ENCODE peak calls at places on chromosomes 12 and 14, in eight cellular contexts. S is IMR-90, X is H1, G is Peyer's patch, Z is tibial artery, T is psoas muscle, U is GM23338, C is OCI-LY7. V is an unnamed sample. For H3K4me1, the result is how much of the 10 kb centered on the place peaks cover.

GRCh38 chr14:104441275-104442106 is 138.1 kb upstream of the C14orf180 start:
- DNase-seq in Z (peak), T (no peak), S (no peak), U (no peak), C (no peak), X (no peak), G (no peak), V (no peak)

GRCh38 chr14:23610815-23611289 is 25.3 kb upstream of the DHRS2 start:
- DNase-seq in T (no peak), U (no peak), X (no peak), S (no peak), C (no peak), G (no peak), Z (no peak), V (no peak)

GRCh38 chr14:38210587-38211257 is 3.0 kb downstream of the SSTR1 start:
- DNase-seq in G (no peak), U (peak), Z (no peak), T (peak), C (no peak), X (no peak), S (peak), V (peak)

GRCh38 chr12:122350444-122350843 is 72.0 kb downstream of the CLIP1 start:
- DNase-seq in T (peak), Z (peak), U (no peak), G (no peak), X (no peak), S (peak), C (no peak), V (no peak)

GRCh38 chr12:3973269-3973884 is 100.2 kb upstream of the PARP11 start:
- DNase-seq in U (no peak), C (no peak), S (no peak), Z (no peak), T (no peak), X (no peak), G (no peak), V (no peak)

GRCh38 chr12:3748620-3749019 is 4.3 kb downstream of the CRACR2A start:
- DNase-seq in T (no peak), U (no peak), S (no peak), G (no peak), Z (no peak), X (no peak), C (no peak), V (no peak)

GRCh38 chr14:99261916-99262787 is 9.8 kb downstream of the BCL11B start:
- DNase-seq in T (no peak), C (no peak), S (no peak), G (no peak), X (no peak), U (peak), Z (peak), V (no peak)

GRCh38 chr14:98200621-98201020 is 1071.4 kb downstream of the BCL11B start:
- DNase-seq in X (no peak), Z (no peak), C (no peak), G (no peak), T (no peak), U (no peak), S (no peak), V (no peak)

GRCh38 chr12:100368066-100368465 is 11.2 kb downstream of the SLC17A8 start:
- DNase-seq in Z (no peak), U (no peak), S (no peak), T (no peak), C (no peak), X (no peak), G (no peak), V (no peak)

DNA sequence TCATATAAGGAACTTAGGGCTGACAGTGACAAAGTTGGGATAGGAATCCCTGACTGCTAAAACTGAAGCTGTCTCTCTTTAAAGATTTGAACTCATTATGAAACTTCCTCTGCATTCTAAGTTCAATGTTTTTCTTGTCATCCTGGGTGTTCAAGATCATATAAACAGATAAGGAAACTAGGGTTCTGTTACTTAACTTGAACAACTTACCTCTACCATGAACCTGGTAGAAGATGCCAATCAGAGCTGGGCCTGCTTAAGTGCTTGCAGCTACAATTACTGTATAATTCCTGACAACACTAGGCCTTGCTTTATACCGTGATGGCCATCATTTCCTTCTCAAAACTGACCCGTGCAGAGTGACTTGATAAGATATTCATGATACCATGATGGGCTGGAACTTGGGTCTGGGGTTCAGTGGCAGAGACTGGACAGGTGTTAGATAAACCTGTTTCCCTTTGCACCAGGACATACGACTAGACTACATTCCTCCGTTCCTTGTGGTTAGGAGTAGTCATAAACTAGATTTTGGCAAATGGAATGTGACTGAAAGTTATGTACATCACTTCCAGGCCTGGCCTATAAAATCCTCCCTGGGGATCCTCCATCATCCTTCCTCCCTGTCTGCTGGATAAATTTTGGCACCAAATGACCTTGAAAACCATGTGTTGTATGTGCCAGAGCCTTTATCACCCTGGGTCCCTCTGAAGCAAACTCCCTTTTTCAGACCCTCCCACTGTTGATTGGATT is 172.2 kb upstream of the PRICKLE1 start:
- DNase-seq in T (no peak), X (no peak), C (no peak), U (no peak), S (no peak), G (no peak), Z (no peak), V (no peak)
- H3K4me3 ChIP-seq in T (no peak), X (no peak), C (no peak), U (no peak), S (no peak), G (no peak), Z (no peak), V (no peak)

DNA sequence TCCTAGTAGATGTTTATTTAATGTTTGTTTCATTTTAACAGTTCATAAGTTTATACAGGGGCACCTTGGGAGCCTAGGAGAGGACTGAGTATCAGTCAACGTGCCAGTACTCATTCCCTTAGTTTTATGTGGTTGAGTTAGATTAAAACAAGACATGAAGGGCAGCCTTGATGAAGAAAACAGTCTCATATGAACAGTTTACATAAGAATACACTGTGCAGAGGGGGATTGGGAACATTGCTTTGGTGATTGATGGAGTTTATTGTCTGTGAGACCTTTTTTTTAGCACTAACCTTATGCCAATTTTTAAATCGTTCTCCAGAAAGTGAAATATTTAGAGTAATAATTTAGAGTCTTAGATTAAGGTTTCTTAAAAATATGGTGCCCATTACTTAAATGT is 46.1 kb downstream of the LEMD3 start:
- DNase-seq in S (no peak), X (no peak), U (no peak), Z (no peak), C (no peak), G (no peak), T (no peak), V (no peak)
- H3K4me1 ChIP-seq in S (under half), X (under half), U (under half), Z (under half), C (under half), G (under half), T (under half), V (under half)

GRCh38 chr14:22230517-22230916 is 358.5 kb downstream of the DAD1 start:
- DNase-seq in C (no peak), G (no peak), S (no peak), T (no peak), U (no peak), Z (no peak), X (no peak), V (no peak)

GRCh38 chr14:22231022-22231421 is 358.0 kb downstream of the DAD1 start:
- DNase-seq in C (peak), Z (no peak), X (no peak), S (no peak), G (no peak), T (no peak), U (no peak), V (no peak)

GRCh38 chr14:22227084-22227483 is 361.9 kb downstream of the DAD1 start:
- DNase-seq in G (no peak), Z (no peak), C (no peak), X (no peak), U (no peak), T (no peak), S (no peak), V (no peak)

GRCh38 chr14:22225526-22226133 is 363.4 kb downstream of the DAD1 start:
- DNase-seq in S (peak), U (no peak), T (no peak), G (no peak), C (no peak), Z (no peak), X (no peak), V (no peak)

DNA sequence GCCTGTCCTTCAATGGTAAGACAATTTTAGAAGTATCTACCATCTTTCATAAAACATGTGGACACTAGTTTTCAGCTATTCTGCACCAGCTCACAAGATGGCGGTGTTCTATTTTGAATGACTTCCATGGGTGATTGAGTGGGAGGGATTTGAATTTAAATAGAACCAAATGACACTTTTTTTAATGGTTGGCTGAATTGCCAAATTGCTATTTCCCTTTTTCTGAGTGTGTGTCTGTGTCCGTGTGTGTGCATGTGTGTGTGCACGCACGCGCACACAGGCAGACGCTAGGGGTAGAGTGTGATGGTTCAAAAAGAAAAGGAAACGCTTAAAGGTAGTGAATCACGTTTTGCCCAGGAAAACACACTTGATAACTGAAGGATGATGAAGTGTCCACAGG is 362.6 kb downstream of the DAD1 start:
- DNase-seq in C (peak), Z (no peak), T (no peak), X (no peak), S (peak), U (peak), G (no peak), V (no peak)
- TF ChIP-seq CTCF in C (peak), Z (no peak), T (no peak), X (no peak), S (peak), U (peak), G (no peak), V (no peak)

GRCh38 chr14:73753043-73753886 is 39.1 kb upstream of the PNMA1 start:
- DNase-seq in T (no peak), S (no peak), X (no peak), C (peak), Z (no peak), G (peak), U (no peak), V (peak)

GRCh38 chr14:73755434-73756014 is 41.3 kb upstream of the PNMA1 start:
- DNase-seq in S (no peak), Z (no peak), G (peak), T (no peak), C (peak), X (no peak), U (no peak), V (peak)

GRCh38 chr14:73753887-73754880 is 40.0 kb upstream of the PNMA1 start:
- DNase-seq in S (no peak), C (peak), X (no peak), G (no peak), Z (peak), T (no peak), U (no peak), V (peak)

GRCh38 chr14:73757381-73757780 is 43.2 kb upstream of the PNMA1 start:
- DNase-seq in U (no peak), S (no peak), G (no peak), X (no peak), T (no peak), C (no peak), Z (no peak), V (no peak)

DNA sequence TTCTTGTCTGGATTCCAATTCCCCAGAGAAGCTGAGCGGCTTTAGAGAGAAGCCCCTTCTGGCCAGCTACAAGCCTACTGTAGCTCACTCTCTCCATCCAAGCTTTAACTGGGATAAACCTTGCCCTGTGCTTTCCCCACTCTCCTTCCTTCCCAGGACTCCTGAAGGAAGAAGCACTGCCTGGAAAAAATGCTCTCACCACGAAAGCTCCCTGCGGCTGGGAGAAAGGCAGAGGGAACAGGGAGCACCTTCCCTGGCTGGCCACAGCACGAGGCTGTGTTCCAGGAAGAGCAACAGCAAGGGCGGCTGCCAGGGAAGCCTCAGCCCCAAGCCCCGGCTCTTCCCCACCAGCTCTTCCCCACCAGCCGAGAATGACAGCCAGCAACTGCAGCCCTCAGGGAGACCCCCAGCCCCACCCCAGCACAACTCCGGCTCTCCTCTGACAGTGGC is 40.8 kb upstream of the PNMA1 start:
- DNase-seq in Z (no peak), X (no peak), G (no peak), S (peak), T (no peak), C (no peak), U (peak), V (peak)
- H3K4me3 ChIP-seq in Z (peak), X (no peak), G (peak), S (no peak), T (peak), C (peak), U (no peak), V (no peak)

GRCh38 chr12:6328045-6328779 is 13.7 kb downstream of the TNFRSF1A start:
- DNase-seq in C (no peak), S (no peak), X (no peak), G (no peak), T (no peak), U (no peak), Z (no peak), V (no peak)
- H3K4me1 ChIP-seq in C (under half), S (under half), X (under half), G (half or more), T (half or more), U (under half), Z (half or more), V (under half)

DNA sequence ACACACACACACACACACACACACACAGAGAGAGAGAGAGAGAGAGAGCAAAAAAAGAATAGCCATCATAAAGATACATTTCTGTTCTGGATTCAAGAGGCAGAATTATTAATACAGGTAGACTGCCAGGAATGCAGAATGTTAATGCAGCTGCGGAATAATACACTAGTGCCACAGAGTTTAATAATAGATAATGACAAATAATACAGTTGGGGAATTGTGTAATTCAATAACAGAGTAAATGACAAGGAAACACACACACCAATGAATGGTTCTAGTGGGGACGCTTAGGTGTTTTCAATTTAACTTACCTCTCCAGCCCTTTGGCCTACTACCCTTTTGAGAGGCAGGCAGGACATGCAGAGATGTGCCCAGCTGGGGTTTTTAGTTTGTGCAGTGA is 313.8 kb downstream of the NRXN3 start:
- DNase-seq in G (no peak), T (no peak), C (no peak), S (no peak), X (no peak), U (no peak), Z (no peak), V (no peak)
- TF ChIP-seq CTCF in G (no peak), T (no peak), C (no peak), S (no peak), X (no peak), U (no peak), Z (no peak), V (no peak)

DNA sequence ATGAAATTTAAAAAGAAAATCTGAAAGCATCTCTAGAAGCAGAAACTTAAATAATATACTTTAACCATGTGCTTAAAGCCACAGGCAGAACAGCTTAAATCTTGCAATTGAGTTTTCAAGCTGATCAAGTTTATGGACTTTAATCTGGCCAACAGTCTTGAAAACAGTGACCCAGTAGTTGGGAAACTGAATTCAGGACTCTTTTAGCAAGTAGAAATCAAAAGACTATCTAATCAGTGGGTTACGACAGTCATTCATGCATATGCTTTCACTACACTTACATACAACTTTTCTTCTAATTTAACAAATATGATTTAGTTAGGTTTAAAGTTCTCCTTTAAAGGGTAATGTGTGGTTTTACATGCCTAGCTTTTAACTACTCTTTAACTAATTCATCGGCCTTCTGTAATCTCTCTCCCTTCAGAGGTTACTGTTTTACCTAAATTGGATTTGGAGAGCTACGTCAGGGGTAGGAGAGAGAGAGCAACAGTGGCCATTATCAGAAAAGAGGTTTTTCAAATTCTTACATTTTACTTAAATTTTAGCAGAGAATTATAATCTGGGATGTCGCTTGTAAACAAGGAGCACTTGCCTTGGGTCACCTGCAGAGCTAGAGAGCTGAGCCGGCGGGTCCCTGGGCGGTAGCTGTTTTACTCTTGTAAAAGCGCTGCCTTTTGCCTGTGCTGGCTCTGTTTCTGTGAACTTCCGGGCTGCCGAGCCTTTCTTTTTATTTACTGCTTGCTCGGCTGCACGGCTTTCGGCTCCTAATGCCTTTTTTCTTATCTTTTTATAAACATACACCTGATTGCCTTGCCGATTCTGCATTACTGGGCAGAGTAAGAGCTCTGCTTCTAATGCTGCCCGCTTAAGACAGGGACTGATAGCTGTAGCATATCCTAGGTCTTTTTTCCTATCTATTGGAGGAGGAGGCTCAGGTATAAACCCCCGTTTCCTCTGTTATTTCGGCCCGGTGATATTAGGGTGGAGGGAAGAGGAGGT is 17.4 kb upstream of the LYZ start:
- DNase-seq in G (peak), S (peak), Z (no peak), T (no peak), C (peak), U (peak), X (peak), V (peak)
- H3K4me3 ChIP-seq in G (peak), S (peak), Z (peak), T (peak), C (peak), U (peak), X (peak), V (no peak)